ENCODE peak calls at places on chromosomes 2 and 18, in six cellular contexts. Q is stomach, E is A549, P is GM12878, I is breast epithelium, S is heart left ventricle. A is an unnamed sample.

GRCh38 chr2:65159921-65160320 is 30.0 kb upstream of the RAB1A start:
- DNase-seq in Q (no peak), S (no peak), E (no peak), I (no peak), P (no peak), A (no peak)

GRCh38 chr2:191626497-191627151 is 51.3 kb upstream of the NABP1 start:
- DNase-seq in P (no peak), S (no peak), I (no peak), Q (no peak), E (peak), A (no peak)

GRCh38 chr2:241309684-241310117 is 5.8 kb downstream of the HDLBP start:
- DNase-seq in E (no peak), P (peak), S (no peak), I (no peak), Q (peak), A (no peak)

GRCh38 chr2:33791625-33792024 is 192.5 kb upstream of the FAM98A start:
- DNase-seq in E (peak), S (no peak), Q (no peak), P (no peak), I (no peak), A (no peak)

GRCh38 chr18:79911009-79911870 is 40.2 kb downstream of the SLC66A2 start:
- DNase-seq in P (no peak), Q (no peak), E (no peak), S (peak), I (peak), A (no peak)

GRCh38 chr2:63614448-63614968 is 25.7 kb downstream of the MDH1 start:
- DNase-seq in I (no peak), S (no peak), P (no peak), E (peak), Q (no peak), A (no peak)

GRCh38 chr2:110101280-110101844 is 14.3 kb downstream of the MALL start:
- DNase-seq in S (peak), P (no peak), E (peak), Q (peak), I (peak), A (peak)

GRCh38 chr2:151796774-151797173 is 31.4 kb downstream of the ARL5A start:
- DNase-seq in E (no peak), S (no peak), P (no peak), Q (no peak), I (no peak), A (no peak)

GRCh38 chr2:43230481-43230880 is 4.1 kb upstream of the ZFP36L2 start:
- DNase-seq in Q (no peak), S (no peak), E (no peak), P (no peak), I (no peak), A (no peak)

GRCh38 chr18:524496-524895 is 24.0 kb upstream of the COLEC12 start:
- DNase-seq in P (no peak), I (no peak), E (no peak), S (no peak), Q (no peak), A (no peak)

GRCh38 chr2:32804205-32804604 is 142.5 kb upstream of the LTBP1 start:
- DNase-seq in I (no peak), Q (no peak), E (no peak), P (no peak), S (no peak), A (no peak)

GRCh38 chr2:106018141-106018540 is 176.0 kb downstream of the UXS1 start:
- DNase-seq in P (no peak), Q (no peak), I (no peak), E (no peak), S (no peak), A (no peak)

GRCh38 chr2:234245945-234246344 is 195.4 kb downstream of the SPP2 start:
- DNase-seq in E (peak), P (no peak), S (no peak), Q (no peak), I (no peak), A (no peak)

GRCh38 chr2:151552287-151552686 is 142.6 kb downstream of the RIF1 start:
- DNase-seq in S (no peak), I (no peak), P (no peak), Q (no peak), E (no peak), A (no peak)

GRCh38 chr2:96537066-96537733 is 648 bp downstream of the ARID5A start:
- DNase-seq in I (no peak), E (no peak), P (peak), Q (peak), S (peak), A (peak)

GRCh38 chr18:23918395-23919032 is 96.0 kb upstream of the TTC39C start:
- DNase-seq in Q (peak), E (peak), I (peak), P (no peak), S (peak), A (peak)

GRCh38 chr2:183456177-183456576 is 331.9 kb downstream of the NUP35 start:
- DNase-seq in E (no peak), I (no peak), Q (no peak), P (no peak), S (no peak), A (no peak)

GRCh38 chr2:172454404-172455120 is 27.2 kb downstream of the ITGA6 start:
- DNase-seq in S (no peak), Q (no peak), P (no peak), E (no peak), I (no peak), A (no peak)

GRCh38 chr18:11579916-11580315 is 29.5 kb upstream of the SLC35G4 start:
- DNase-seq in P (no peak), S (no peak), I (no peak), E (no peak), Q (no peak), A (no peak)

GRCh38 chr2:120867290-120868231 is 131.9 kb downstream of the GLI2 start:
- DNase-seq in S (peak), Q (peak), P (no peak), E (peak), I (no peak), A (peak)

GRCh38 chr2:42823744-42824453 is 31.5 kb upstream of the HAAO start:
- DNase-seq in P (no peak), E (no peak), I (no peak), Q (no peak), S (no peak), A (peak)

GRCh38 chr2:44433841-44434240 is 72.1 kb downstream of the CAMKMT start:
- DNase-seq in E (peak), S (no peak), I (no peak), P (no peak), Q (no peak), A (no peak)

GRCh38 chr18:79899609-79900435 is 51.6 kb downstream of the SLC66A2 start:
- DNase-seq in S (peak), I (no peak), E (no peak), Q (no peak), P (no peak), A (peak)

GRCh38 chr18:31863103-31863502 is 79.8 kb downstream of the TRAPPC8 start:
- DNase-seq in I (no peak), Q (no peak), S (no peak), E (no peak), P (no peak), A (no peak)

GRCh38 chr2:29663266-29663665 is 258.1 kb downstream of the ALK start:
- DNase-seq in E (peak), P (no peak), Q (no peak), I (no peak), S (no peak), A (no peak)

GRCh38 chr2:71552861-71553301 is 99.5 kb downstream of the DYSF start:
- DNase-seq in S (no peak), P (no peak), E (no peak), Q (no peak), I (no peak), A (no peak)

GRCh38 chr18:74818776-74819175 is 221.1 kb downstream of the ZNF407 start:
- DNase-seq in P (no peak), E (no peak), I (no peak), S (no peak), Q (no peak), A (no peak)

GRCh38 chr2:99468155-99468554 is 21.7 kb downstream of the REV1 start:
- DNase-seq in P (no peak), Q (no peak), E (no peak), I (no peak), S (no peak), A (no peak)

GRCh38 chr18:72866901-72867701 is 686 bp downstream of the NETO1 start:
- DNase-seq in P (no peak), I (no peak), E (no peak), Q (no peak), S (no peak), A (no peak)

GRCh38 chr2:38706846-38707345 is 41.0 kb downstream of the GALM start:
- DNase-seq in I (no peak), S (no peak), P (no peak), Q (no peak), E (no peak), A (no peak)

GRCh38 chr2:189407161-189407943 is 33.9 kb upstream of the WDR75 start:
- DNase-seq in S (no peak), E (peak), P (no peak), Q (no peak), I (no peak), A (no peak)

GRCh38 chr2:181332044-181332443 is 125.1 kb upstream of the ITGA4 start:
- DNase-seq in E (no peak), I (no peak), S (no peak), P (no peak), Q (no peak), A (no peak)

GRCh38 chr2:15808980-15809379 is 131.4 kb upstream of the MYCN start:
- DNase-seq in P (no peak), S (no peak), I (no peak), Q (no peak), E (no peak), A (no peak)

GRCh38 chr2:66575625-66576371 is 140.9 kb downstream of the MEIS1 start:
- DNase-seq in P (no peak), Q (no peak), I (no peak), S (peak), E (no peak), A (peak)

GRCh38 chr2:66577331-66578041 is 142.6 kb downstream of the MEIS1 start:
- DNase-seq in Q (no peak), E (no peak), I (no peak), P (no peak), S (peak), A (no peak)

GRCh38 chr2:66574701-66575624 is 140.0 kb downstream of the MEIS1 start:
- DNase-seq in P (no peak), S (peak), E (peak), I (no peak), Q (no peak), A (no peak)

GRCh38 chr2:66578067-66578852 is 143.3 kb downstream of the MEIS1 start:
- DNase-seq in E (no peak), S (no peak), P (no peak), Q (no peak), I (no peak), A (no peak)

GRCh38 chr2:66576381-66577330 is 141.7 kb downstream of the MEIS1 start:
- DNase-seq in E (peak), S (no peak), P (no peak), I (no peak), Q (no peak), A (no peak)
- TF ChIP-seq POLR2A in E (no peak), S (no peak), P (no peak), I (no peak), Q (no peak), A (no peak)

GRCh38 chr2:103002954-103003353 is 241.1 kb downstream of the TMEM182 start:
- DNase-seq in E (no peak), I (no peak), S (no peak), Q (no peak), P (no peak), A (no peak)
- TF ChIP-seq CTCF in E (no peak), I (no peak), S (no peak), Q (no peak), P (no peak), A (no peak)

GRCh38 chr18:39801848-39802247 is 2153.2 kb upstream of the PIK3C3 start:
- DNase-seq in S (no peak), Q (no peak), P (no peak), E (peak), I (no peak), A (no peak)
- H3K4me3 ChIP-seq in S (no peak), Q (no peak), P (no peak), E (no peak), I (no peak), A (no peak)

DNA sequence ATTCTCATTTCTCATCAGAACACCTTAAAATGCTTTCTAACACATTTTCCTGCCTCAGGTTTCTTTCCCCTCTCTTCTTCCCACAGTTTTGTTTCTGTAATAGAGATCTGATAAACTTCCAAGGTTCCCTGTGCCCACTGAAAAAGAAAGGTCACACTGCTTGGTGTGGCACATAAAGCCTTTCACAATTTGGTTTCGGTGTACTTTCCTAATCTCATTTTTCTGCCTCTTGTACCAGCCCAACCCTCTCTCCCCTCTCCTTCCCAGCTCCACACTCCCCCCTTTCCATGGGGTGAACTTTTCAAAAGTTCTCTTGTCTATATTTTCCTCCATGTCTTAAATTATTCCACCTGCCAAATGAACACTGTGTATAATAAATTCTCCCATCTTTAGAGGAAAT is 7.2 kb downstream of the EIF2AK3 start:
- DNase-seq in E (no peak), S (no peak), Q (no peak), P (no peak), I (no peak), A (no peak)
- TF ChIP-seq POLR2A in E (no peak), S (no peak), Q (no peak), P (no peak), I (no peak), A (no peak)

DNA sequence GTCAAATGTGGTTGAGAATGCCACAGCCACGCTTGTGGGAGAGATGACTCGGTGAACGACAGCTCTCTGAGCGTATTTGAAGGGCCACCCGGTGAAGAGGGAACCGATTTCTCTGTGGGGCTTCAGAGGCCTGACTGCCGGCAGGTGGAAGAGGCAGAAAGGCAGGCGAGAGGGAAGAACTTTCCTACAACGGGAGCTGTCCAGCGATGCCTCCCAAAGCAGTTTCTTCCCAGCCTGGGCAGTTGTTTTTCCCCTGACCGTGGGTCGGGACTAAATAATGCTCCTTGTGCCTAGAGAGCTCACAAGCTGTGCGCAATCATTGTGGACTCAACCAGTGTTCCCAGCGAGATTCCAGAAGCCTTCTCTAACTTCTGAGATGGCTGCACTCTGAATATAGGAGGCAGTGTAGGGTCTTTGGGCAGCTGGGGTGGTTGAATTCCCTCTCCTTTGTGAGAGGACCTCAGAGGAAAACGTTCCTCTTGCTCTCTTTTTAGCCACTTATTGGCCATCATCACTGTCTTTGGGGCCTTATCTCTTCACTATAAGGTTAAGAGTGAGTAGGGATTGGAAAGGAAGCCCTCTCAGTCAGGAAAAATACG is 702 bp downstream of the SEC11C start:
- DNase-seq in P (no peak), S (no peak), Q (peak), E (peak), I (no peak), A (no peak)
- TF ChIP-seq CTCF in P (no peak), S (no peak), Q (no peak), E (no peak), I (no peak), A (no peak)

DNA sequence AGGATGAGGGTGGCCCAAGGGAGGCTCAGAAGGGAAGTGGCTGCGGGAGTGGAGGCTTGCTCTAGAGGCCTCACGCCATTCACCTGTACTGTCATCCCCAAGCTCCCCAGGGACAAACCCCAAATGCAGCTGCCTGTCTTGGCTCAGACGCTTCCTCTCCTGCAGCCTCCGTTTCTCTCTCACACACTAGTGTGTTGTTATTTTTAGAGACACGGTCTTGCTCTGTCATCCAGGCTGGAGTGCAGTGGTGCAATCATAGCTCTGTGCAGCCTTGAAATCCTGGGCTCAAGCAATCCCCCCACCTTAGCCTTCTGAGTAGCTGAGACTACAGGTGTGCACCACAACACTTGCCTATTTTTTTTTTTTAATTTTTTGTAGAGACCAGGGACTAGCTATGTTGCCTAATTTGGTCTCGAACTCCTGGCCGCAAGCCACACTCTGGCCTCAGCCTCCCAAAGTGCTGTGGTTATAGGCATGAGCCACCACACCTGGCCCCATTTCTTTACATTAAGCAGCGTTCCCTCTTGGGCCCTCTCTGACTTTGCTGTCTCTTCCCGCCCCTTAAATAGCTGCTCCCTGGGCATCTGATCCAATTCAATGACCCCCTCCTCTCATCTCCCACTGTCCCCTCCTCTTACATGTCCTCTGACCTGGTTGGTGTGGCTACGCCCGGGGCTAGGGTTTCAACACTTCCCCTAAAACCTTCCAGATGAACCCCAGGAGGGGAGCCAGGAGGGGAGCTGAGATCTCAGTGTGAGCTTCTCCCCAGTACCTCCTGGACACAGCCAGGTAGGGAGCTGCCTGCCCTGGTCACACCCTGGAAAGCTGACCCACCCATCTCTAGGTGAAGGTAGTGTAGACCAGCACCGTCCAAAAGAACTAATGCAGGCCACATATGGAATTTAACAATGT is 24.0 kb upstream of the LOXHD1 start:
- DNase-seq in I (no peak), P (no peak), Q (no peak), E (no peak), S (no peak), A (no peak)
- H3K4me3 ChIP-seq in I (no peak), P (no peak), Q (no peak), E (no peak), S (no peak), A (no peak)

DNA sequence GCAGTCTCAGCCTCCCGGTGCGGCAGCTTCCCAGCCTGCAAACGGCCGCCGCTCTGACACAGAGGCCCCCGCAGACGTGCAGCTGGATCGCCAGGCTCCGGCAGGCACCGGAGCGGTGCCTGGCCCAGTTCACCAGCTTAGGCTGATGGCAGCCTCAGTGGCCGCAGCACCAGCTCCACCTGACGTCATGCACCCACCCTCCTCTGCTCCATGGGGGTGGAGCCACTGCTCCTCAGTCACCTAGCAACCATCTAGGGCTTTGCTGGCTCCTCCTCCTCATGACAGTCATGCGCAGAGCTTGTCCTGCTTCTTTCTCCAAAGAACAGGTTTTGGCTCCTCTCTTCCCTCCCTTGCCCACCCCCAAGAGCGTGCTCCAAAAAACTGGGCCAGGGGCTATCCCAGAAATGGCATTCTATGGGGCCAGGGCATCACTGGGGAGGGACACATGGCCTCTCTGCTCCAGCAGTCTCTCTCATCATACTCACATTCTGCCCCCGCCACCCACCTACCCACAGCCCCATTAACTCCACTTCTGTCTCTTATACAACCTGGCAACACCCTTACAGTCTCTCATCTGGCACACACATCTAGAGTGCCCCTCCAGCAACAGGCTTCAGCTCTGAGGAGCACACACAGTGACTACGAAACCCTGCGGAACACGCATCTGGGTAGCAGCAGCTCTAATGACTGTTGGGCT is 5.5 kb downstream of the DCTN1 start:
- DNase-seq in I (no peak), S (peak), E (peak), P (no peak), Q (peak), A (peak)
- TF ChIP-seq POLR2A in I (no peak), S (no peak), E (no peak), P (no peak), Q (no peak), A (no peak)